ENCODE peak calls at places on chromosomes 2 and 18, in seven cellular contexts. C is neural progenitor cell, Q is adipocyte, V is stomach, J is H9, U is lower lobe of right lung, H is GM23248. O is an unnamed sample.

GRCh38 chr18:44654555-44654954 is 26.1 kb upstream of the SETBP1 start:
- DNase-seq in C (no peak), H (peak; percentile 87), U (no peak), V (no peak), J (no peak), Q (peak; percentile 88), O (no peak)

GRCh38 chr2:233380132-233381012 is 26.1 kb downstream of the DGKD start:
- DNase-seq in J (no peak), U (no peak), Q (no peak), V (no peak), C (no peak), H (no peak), O (no peak)

GRCh38 chr2:15846626-15847025 is 93.7 kb upstream of the MYCN start:
- DNase-seq in C (no peak), V (no peak), H (no peak), Q (no peak), J (no peak), U (no peak), O (no peak)

GRCh38 chr2:239927424-239927981 is 97.6 kb downstream of the NDUFA10 start:
- DNase-seq in Q (peak; percentile 61), V (peak; percentile 24), U (peak; percentile 59), J (peak; percentile 31), C (no peak), H (peak; percentile 94), O (peak; percentile 68)

GRCh38 chr2:177622516-177622915 is 229.9 kb downstream of the AGPS start:
- DNase-seq in J (peak; percentile 67), C (peak; percentile 78), U (no peak), H (no peak), Q (no peak), V (no peak), O (peak; percentile 70)

GRCh38 chr2:43097650-43098049 is 128.8 kb downstream of the ZFP36L2 start:
- DNase-seq in U (no peak), V (no peak), J (no peak), H (no peak), Q (no peak), C (no peak), O (no peak)

GRCh38 chr2:207869784-207870778 is 100.4 kb upstream of the FZD5 start:
- DNase-seq in H (peak; percentile 80), Q (peak; percentile 57), U (no peak), C (no peak), V (no peak), J (no peak), O (no peak)

GRCh38 chr2:25304339-25304728 is 37.4 kb downstream of the DNMT3A start:
- DNase-seq in Q (no peak), J (no peak), U (no peak), H (no peak), C (no peak), V (no peak), O (no peak)

GRCh38 chr2:218001629-218002028 is 1.2 kb downstream of the TNS1 start:
- DNase-seq in V (no peak), J (no peak), H (peak; percentile 24), Q (no peak), U (no peak), C (no peak), O (no peak)

GRCh38 chr2:234492687-234493086 is 4.2 kb downstream of the ARL4C start:
- DNase-seq in Q (no peak), C (no peak), J (no peak), V (no peak), U (no peak), H (no peak), O (no peak)

GRCh38 chr2:234490239-234491074 is 6.4 kb downstream of the ARL4C start:
- DNase-seq in C (no peak), H (no peak), V (no peak), J (no peak), Q (no peak), U (no peak), O (no peak)

GRCh38 chr2:234493117-234493516 is 3.8 kb downstream of the ARL4C start:
- DNase-seq in V (no peak), H (no peak), J (no peak), U (no peak), Q (no peak), C (peak; percentile 17), O (no peak)

GRCh38 chr2:234491897-234492296 is 5.0 kb downstream of the ARL4C start:
- DNase-seq in C (no peak), V (no peak), H (no peak), U (no peak), Q (no peak), J (no peak), O (no peak)

DNA sequence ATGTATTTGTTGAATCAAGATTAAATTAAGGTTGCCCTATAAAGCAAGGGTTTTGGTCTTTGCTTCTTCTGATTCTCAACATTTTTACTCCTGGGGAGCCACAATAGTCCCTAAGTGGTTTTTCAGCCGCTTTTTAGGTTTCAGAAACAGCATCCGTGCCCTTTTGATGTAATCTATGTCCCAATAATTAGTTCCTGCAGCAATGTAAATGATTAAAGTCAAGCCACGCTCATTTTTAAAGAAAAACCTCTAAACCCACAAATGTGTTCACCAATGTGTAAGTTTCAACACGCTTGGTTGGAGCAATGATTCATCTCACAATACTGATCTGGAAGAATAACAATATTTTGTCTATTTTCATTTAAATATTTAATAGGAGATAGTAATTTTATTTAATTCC is 5.6 kb downstream of the ARL4C start:
- DNase-seq in J (no peak), U (no peak), V (no peak), C (no peak), H (no peak), Q (no peak), O (no peak)
- H3K4me1 ChIP-seq in J (no peaks in the 10 kb centered on the region), U (peaks cover 19% of the 10 kb centered on the region), V (peaks cover 15% of the 10 kb centered on the region), C (peaks cover 40% of the 10 kb centered on the region), H (peaks cover 7% of the 10 kb centered on the region), Q (peaks cover 8% of the 10 kb centered on the region), O (peaks cover 6% of the 10 kb centered on the region)

GRCh38 chr2:55012648-55013484 is 37.4 kb downstream of the RTN4 start:
- DNase-seq in H (no peak), V (no peak), Q (no peak), C (no peak), U (no peak), J (no peak), O (peak; percentile 88)
- H3K4me1 ChIP-seq in H (peaks cover 99% of the 10 kb centered on the region), V (peaks cover 52% of the 10 kb centered on the region), Q (peaks cover 95% of the 10 kb centered on the region), C (peaks cover 41% of the 10 kb centered on the region), U (peaks cover 80% of the 10 kb centered on the region), J (peaks cover 3% of the 10 kb centered on the region), O (peaks cover 63% of the 10 kb centered on the region)

DNA sequence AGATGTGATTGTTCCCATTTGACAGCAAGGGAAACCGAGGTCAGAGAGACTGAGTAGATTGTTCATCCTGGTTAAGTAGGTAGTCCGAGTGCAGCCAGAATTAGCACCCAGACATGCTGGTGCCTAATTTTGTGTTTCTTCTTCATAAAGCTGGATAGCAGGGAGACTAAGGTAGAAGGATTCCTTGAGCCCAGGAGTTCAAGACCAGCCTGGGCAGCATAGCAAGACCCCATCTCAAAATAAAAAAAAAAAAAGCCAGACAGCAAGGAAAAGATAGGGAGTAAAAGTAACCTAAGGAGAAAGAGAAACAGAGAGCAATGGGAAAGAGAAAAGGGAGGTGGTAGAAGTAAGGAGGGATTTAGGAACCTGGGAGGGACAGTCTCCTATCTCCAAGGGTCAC is 120.6 kb downstream of the PRKCE start:
- DNase-seq in V (no peak), H (no peak), J (no peak), U (no peak), Q (no peak), C (no peak), O (no peak)
- H3K4me1 ChIP-seq in V (peaks cover 3% of the 10 kb centered on the region), H (peaks cover 27% of the 10 kb centered on the region), J (no peaks in the 10 kb centered on the region), U (peaks cover 56% of the 10 kb centered on the region), Q (peaks cover 37% of the 10 kb centered on the region), C (peaks cover 38% of the 10 kb centered on the region), O (no peaks in the 10 kb centered on the region)

DNA sequence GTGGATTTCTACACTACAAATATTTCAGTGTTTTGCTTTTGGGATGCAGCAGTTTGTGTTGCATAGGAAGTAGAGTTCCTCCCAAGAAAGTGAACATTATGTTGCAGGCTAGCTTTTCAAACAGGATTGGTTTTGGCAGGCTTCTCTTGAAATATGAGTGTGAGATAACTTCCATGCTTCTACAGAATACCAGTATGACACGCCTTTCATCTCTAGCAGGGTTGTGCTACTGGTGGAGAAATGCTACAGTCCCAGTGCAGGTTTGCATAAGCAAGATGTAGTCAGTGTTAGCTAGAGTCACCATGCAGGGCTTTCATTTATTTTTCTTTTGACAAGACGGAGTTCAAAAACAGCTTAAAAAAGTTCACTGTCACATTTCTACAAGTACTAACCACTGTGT is 17.1 kb upstream of the CAVIN2 start:
- DNase-seq in J (no peak), V (no peak), U (no peak), Q (peak; percentile 56), H (no peak), C (no peak), O (no peak)
- H3K4me1 ChIP-seq in J (no peaks in the 10 kb centered on the region), V (peaks cover 14% of the 10 kb centered on the region), U (peaks cover 40% of the 10 kb centered on the region), Q (peaks cover 41% of the 10 kb centered on the region), H (peaks cover 50% of the 10 kb centered on the region), C (peaks cover 2% of the 10 kb centered on the region), O (no peaks in the 10 kb centered on the region)

GRCh38 chr18:77012751-77013550 is 119.6 kb downstream of the MBP start:
- DNase-seq in H (no peak), V (no peak), Q (no peak), U (no peak), J (no peak), C (no peak), O (no peak)

GRCh38 chr18:77009675-77010074 is 122.9 kb downstream of the MBP start:
- DNase-seq in U (no peak), H (no peak), Q (no peak), V (no peak), C (no peak), J (no peak), O (no peak)

GRCh38 chr18:77014538-77014937 is 118.0 kb downstream of the MBP start:
- DNase-seq in Q (no peak), H (no peak), J (no peak), V (no peak), U (no peak), C (no peak), O (no peak)

GRCh38 chr18:77013777-77014525 is 118.6 kb downstream of the MBP start:
- DNase-seq in C (no peak), U (peak; percentile 81), J (no peak), V (no peak), H (no peak), Q (no peak), O (no peak)

GRCh38 chr18:77012120-77012519 is 120.5 kb downstream of the MBP start:
- DNase-seq in V (no peak), H (no peak), C (no peak), U (no peak), Q (no peak), J (no peak), O (no peak)
- H3K4me1 ChIP-seq in V (peaks cover 4% of the 10 kb centered on the region), H (no peaks in the 10 kb centered on the region), C (peaks cover 4% of the 10 kb centered on the region), U (peaks cover 49% of the 10 kb centered on the region), Q (peaks cover 15% of the 10 kb centered on the region), J (peaks cover 9% of the 10 kb centered on the region), O (no peaks in the 10 kb centered on the region)

DNA sequence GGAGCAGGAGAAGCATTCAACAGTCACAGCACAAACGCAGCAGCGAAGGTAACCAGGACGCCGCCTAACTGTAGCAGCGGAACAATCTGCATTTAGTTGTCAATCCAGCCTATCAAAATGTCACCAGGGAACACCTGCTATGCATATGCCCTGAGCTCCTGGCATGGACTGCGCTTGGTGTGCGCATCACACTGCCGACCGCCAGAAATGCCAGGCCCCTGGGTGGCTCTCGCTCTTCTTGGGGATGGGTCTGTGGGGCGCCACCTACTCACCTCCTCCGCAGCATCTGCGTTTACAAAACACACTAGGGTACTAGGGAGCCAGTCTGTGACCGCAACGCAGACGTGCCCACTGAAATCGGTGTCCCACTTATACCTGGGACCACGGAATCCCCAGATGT is 31.7 kb downstream of the ZNF516 start:
- DNase-seq in C (no peak), J (no peak), Q (no peak), H (no peak), V (no peak), U (no peak), O (no peak)
- H3K4me1 ChIP-seq in C (peaks cover 5% of the 10 kb centered on the region), J (no peaks in the 10 kb centered on the region), Q (peaks cover 34% of the 10 kb centered on the region), H (peaks cover 19% of the 10 kb centered on the region), V (peaks cover 23% of the 10 kb centered on the region), U (peaks cover 21% of the 10 kb centered on the region), O (no peaks in the 10 kb centered on the region)

O was measured in HAP-1.